ENCODE peak calls at places on chromosomes 6 and 20, in nine cellular contexts. K is ovary; R is myocyte; N is effector memory CD8-positive, alpha-beta T cell; X is dorsolateral prefrontal cortex; T is stimulated activated CD4-positive, alpha-beta T cell treated with anti-CD3 and anti-CD28 coated beads, TNF-alpha, amount 100 ng/mL, for 1 hour; F is HL-60; J is G401; P is stimulated activated CD8-positive, alpha-beta memory T cell treated with anti-CD3 and anti-CD28 coated beads, Interleukin-15, amount 100 ng/mL, for 24 hours. L is an unnamed sample.

GRCh38 chr20:41218466-41218865 is 81.1 kb downstream of the PLCG1 start:
- DNase-seq in K (no peak), R (peak; percentile 52), N (no peak), X (no peak), T (no peak), F (no peak), J (no peak), P (no peak), L (no peak)

GRCh38 chr20:57216669-57217068 is 49.8 kb downstream of the BMP7 start:
- DNase-seq in K (no peak), R (no peak), N (no peak), X (no peak), T (no peak), F (no peak), J (no peak), P (no peak), L (no peak)

GRCh38 chr20:20452254-20452676 is 84.4 kb downstream of the INSM1 start:
- DNase-seq in K (peak; percentile 51), R (peak; percentile 18), N (peak; percentile 43), X (peak; percentile 66), T (peak; percentile 10), F (no peak), J (peak; percentile 59), P (peak; percentile 7), L (peak; percentile 97)

GRCh38 chr20:50982372-50982771 is 23.8 kb downstream of the MOCS3 start:
- DNase-seq in K (no peak), R (peak; percentile 74), N (no peak), X (no peak), T (no peak), F (no peak), J (no peak), P (no peak), L (no peak)

GRCh38 chr20:58485326-58485725 is 29.9 kb downstream of the APCDD1L start:
- DNase-seq in K (no peak), R (no peak), N (no peak), X (no peak), T (no peak), F (no peak), J (no peak), P (no peak), L (no peak)

GRCh38 chr6:137218473-137218916 is 690 bp downstream of the IFNGR1 start:
- DNase-seq in K (no peak), R (peak; percentile 57), N (peak; percentile 57), X (no peak), T (no peak), F (peak; percentile 81), J (peak; percentile 53), P (no peak), L (no peak)

GRCh38 chr20:24773751-24774201 is 175.3 kb upstream of the CST7 start:
- DNase-seq in K (no peak), R (peak; percentile 15), N (no peak), X (no peak), T (no peak), F (no peak), J (no peak), P (no peak), L (peak; percentile 48)

GRCh38 chr6:156994215-156995076 is 217.3 kb downstream of the ARID1B start:
- DNase-seq in K (no peak), R (no peak), N (no peak), X (no peak), T (no peak), F (no peak), J (no peak), P (no peak), L (no peak)

GRCh38 chr20:40711078-40711477 is 22.0 kb upstream of the MAFB start:
- DNase-seq in K (no peak), R (no peak), N (no peak), X (no peak), T (no peak), F (no peak), J (no peak), P (no peak), L (no peak)

GRCh38 chr6:21533678-21534077 is 59.9 kb upstream of the SOX4 start:
- DNase-seq in K (no peak), R (no peak), N (no peak), X (no peak), T (no peak), F (no peak), J (no peak), P (no peak), L (no peak)

GRCh38 chr6:117548797-117549301 is 53.5 kb downstream of the GOPC start:
- DNase-seq in K (no peak), R (no peak), N (peak; percentile 44), X (no peak), T (no peak), F (no peak), J (no peak), P (no peak), L (no peak)

GRCh38 chr20:18613553-18613952 is 25.7 kb downstream of the DTD1 start:
- DNase-seq in K (no peak), R (no peak), N (no peak), X (no peak), T (no peak), F (no peak), J (no peak), P (no peak), L (no peak)

GRCh38 chr6:26157150-26157837 is 70.1 kb downstream of the HFE start:
- DNase-seq in K (peak; percentile 80), R (peak; percentile 63), N (peak; percentile 74), X (peak; percentile 41), T (no peak), F (peak; percentile 29), J (peak; percentile 69), P (peak; percentile 29), L (peak; percentile 93)

GRCh38 chr20:36122931-36123288 is 31.6 kb upstream of the EPB41L1 start:
- DNase-seq in K (no peak), R (no peak), N (no peak), X (no peak), T (no peak), F (no peak), J (no peak), P (no peak), L (no peak)

GRCh38 chr6:166167801-166168615 is at the start of gene TBXT:
- DNase-seq in K (no peak), R (no peak), N (no peak), X (no peak), T (no peak), F (no peak), J (no peak), P (no peak), L (no peak)

GRCh38 chr6:42929928-42930360 is 664 bp downstream of the CNPY3 start:
- DNase-seq in K (no peak), R (no peak), N (no peak), X (no peak), T (peak; percentile 24), F (peak; percentile 68), J (no peak), P (no peak), L (no peak)

GRCh38 chr6:106973841-106974336 is 640 bp downstream of the CD24 start:
- DNase-seq in K (no peak), R (peak; percentile 45), N (no peak), X (no peak), T (no peak), F (no peak), J (no peak), P (no peak), L (no peak)

GRCh38 chr6:30614044-30614842 is 2.8 kb downstream of the PPP1R10 start:
- DNase-seq in K (no peak), R (no peak), N (peak; percentile 24), X (peak; percentile 10), T (no peak), F (no peak), J (peak; percentile 61), P (no peak), L (no peak)

GRCh38 chr6:160135922-160136655 is 14.5 kb downstream of the SLC22A1 start:
- DNase-seq in K (no peak), R (no peak), N (no peak), X (no peak), T (no peak), F (no peak), J (no peak), P (no peak), L (no peak)

GRCh38 chr6:129686941-129687627 is 22.9 kb downstream of the ARHGAP18 start:
- DNase-seq in K (no peak), R (no peak), N (peak; percentile 44), X (no peak), T (no peak), F (peak; percentile 43), J (no peak), P (no peak), L (no peak)